ENCODE peak calls at places on chromosomes 2 and 18, in six cellular contexts. C is CD4-positive, alpha-beta memory T cell; R is right lobe of liver; I is adrenal gland; A is GM23338; B is MM.1S. W is an unnamed sample. For H3K27me3, the result is how much of the 10 kb centered on the place peaks cover.

GRCh38 chr2:36811071-36811470 is 114.6 kb downstream of the VIT start:
- DNase-seq in C (no peak), R (no peak), I (no peak), A (no peak), B (no peak), W (no peak)

GRCh38 chr2:3288455-3289163 is 89.0 kb downstream of the EIPR1 start:
- DNase-seq in C (no peak), R (no peak), I (no peak), A (no peak), B (no peak), W (no peak)

GRCh38 chr2:176110975-176111663 is 4.0 kb downstream of the HOXD11 start:
- DNase-seq in C (no peak), R (no peak), I (no peak), A (peak), B (peak), W (no peak)

GRCh38 chr2:175964195-175964594 is 37.9 kb downstream of the LNPK start:
- DNase-seq in C (no peak), R (no peak), I (no peak), A (no peak), B (no peak), W (no peak)

GRCh38 chr2:126635281-126635680 is 20.7 kb upstream of the GYPC start:
- DNase-seq in C (no peak), R (no peak), I (no peak), A (no peak), B (no peak), W (no peak)

GRCh38 chr18:79117380-79117779 is 48.2 kb downstream of the ATP9B start:
- DNase-seq in C (no peak), R (no peak), I (no peak), A (no peak), B (no peak), W (no peak)

GRCh38 chr2:209696836-209697711 is 74.6 kb upstream of the UNC80 start:
- DNase-seq in C (no peak), R (no peak), I (no peak), A (no peak), B (no peak), W (peak)

GRCh38 chr2:136582631-136583205 is 182.6 kb upstream of the THSD7B start:
- DNase-seq in C (no peak), R (no peak), I (peak), A (peak), B (peak), W (no peak)

GRCh38 chr2:232689152-232689910 is 7.8 kb upstream of the GIGYF2 start:
- DNase-seq in C (no peak), R (peak), I (peak), A (no peak), B (no peak), W (no peak)

GRCh38 chr2:29742641-29743040 is 178.7 kb downstream of the ALK start:
- DNase-seq in C (no peak), R (no peak), I (no peak), A (no peak), B (no peak), W (no peak)

GRCh38 chr18:23593720-23594119 is 7.4 kb upstream of the NPC1 start:
- DNase-seq in C (no peak), R (no peak), I (no peak), A (no peak), B (no peak), W (no peak)

GRCh38 chr2:151043484-151043883 is 218.2 kb downstream of the RBM43 start:
- DNase-seq in C (no peak), R (no peak), I (no peak), A (peak), B (no peak), W (no peak)

GRCh38 chr18:48418000-48418399 is 8.8 kb upstream of the ZBTB7C start:
- DNase-seq in C (no peak), R (no peak), I (no peak), A (no peak), B (no peak), W (no peak)

GRCh38 chr18:8745355-8746014 is 40.1 kb downstream of the MTCL1 start:
- DNase-seq in C (no peak), R (no peak), I (no peak), A (no peak), B (peak), W (no peak)

GRCh38 chr2:232485757-232486557 is 1.7 kb downstream of the ECEL1 start:
- DNase-seq in C (no peak), R (no peak), I (no peak), A (peak), B (no peak), W (no peak)

GRCh38 chr2:238554468-238555184 is 127.9 kb downstream of the ASB1 start:
- DNase-seq in C (no peak), R (no peak), I (no peak), A (peak), B (no peak), W (no peak)

GRCh38 chr2:37471104-37471503 is 126.7 kb downstream of the QPCT start:
- DNase-seq in C (no peak), R (no peak), I (no peak), A (no peak), B (no peak), W (no peak)

GRCh38 chr18:56565596-56566355 is 72.6 kb downstream of the TXNL1 start:
- DNase-seq in C (no peak), R (no peak), I (no peak), A (no peak), B (no peak), W (no peak)

GRCh38 chr2:165872101-165872791 is 78.2 kb upstream of the GALNT3 start:
- DNase-seq in C (no peak), R (no peak), I (no peak), A (no peak), B (no peak), W (no peak)

GRCh38 chr2:224584111-224584764 is 925 bp downstream of the CUL3 start:
- DNase-seq in C (peak), R (peak), I (peak), A (peak), B (peak), W (no peak)

GRCh38 chr2:192459422-192459821 is 264.7 kb upstream of the TMEFF2 start:
- DNase-seq in C (no peak), R (no peak), I (no peak), A (no peak), B (no peak), W (no peak)

GRCh38 chr2:2836343-2837070 is 505.4 kb upstream of the MYT1L start:
- DNase-seq in C (no peak), R (no peak), I (no peak), A (no peak), B (no peak), W (no peak)

GRCh38 chr2:132430895-132431294 is 14.3 kb downstream of the GPR39 start:
- DNase-seq in C (no peak), R (no peak), I (no peak), A (no peak), B (no peak), W (no peak)

GRCh38 chr2:54439582-54439981 is 16.5 kb upstream of the SPTBN1 start:
- DNase-seq in C (no peak), R (no peak), I (no peak), A (no peak), B (no peak), W (no peak)

GRCh38 chr2:168278424-168278888 is 31.1 kb upstream of the STK39 start:
- DNase-seq in C (no peak), R (no peak), I (no peak), A (no peak), B (no peak), W (no peak)

GRCh38 chr2:30665761-30666306 is 141.4 kb downstream of the CAPN13 start:
- DNase-seq in C (no peak), R (no peak), I (no peak), A (no peak), B (no peak), W (no peak)

GRCh38 chr18:62839874-62840713 is 124.8 kb downstream of the PHLPP1 start:
- DNase-seq in C (no peak), R (no peak), I (no peak), A (no peak), B (peak), W (no peak)

GRCh38 chr2:20504174-20504573 is 57.3 kb downstream of the RHOB start:
- DNase-seq in C (no peak), R (no peak), I (no peak), A (no peak), B (peak), W (no peak)

GRCh38 chr2:123648014-123648413 is 377.1 kb upstream of the CNTNAP5 start:
- DNase-seq in C (no peak), R (no peak), I (no peak), A (no peak), B (no peak), W (no peak)

GRCh38 chr2:134454931-134455330 is 201.1 kb downstream of the MGAT5 start:
- DNase-seq in C (no peak), R (no peak), I (no peak), A (no peak), B (no peak), W (no peak)

GRCh38 chr2:178484245-178485041 is 4.2 kb downstream of the PLEKHA3 start:
- DNase-seq in C (no peak), R (peak), I (peak), A (no peak), B (no peak), W (no peak)

DNA sequence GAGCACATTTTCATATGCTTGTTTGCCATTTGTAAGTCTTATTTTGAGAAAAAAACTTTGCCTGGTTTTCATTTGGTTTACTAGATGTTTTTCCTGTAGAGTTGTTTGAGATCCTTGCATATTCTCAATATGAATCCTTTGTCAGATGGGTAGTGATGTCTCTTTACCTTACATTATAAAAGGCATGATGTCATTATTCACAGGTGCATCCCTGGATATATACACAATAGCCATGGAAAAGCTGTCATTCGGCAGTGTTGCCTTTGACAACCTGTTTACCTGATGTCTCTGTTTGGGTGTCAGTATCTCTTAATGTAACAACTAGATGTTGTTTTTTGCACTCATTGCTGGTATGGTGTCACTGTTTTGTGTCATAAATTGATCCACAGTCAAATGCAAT is 58.8 kb upstream of the MAL start:
- DNase-seq in C (no peak), R (no peak), I (no peak), A (no peak), B (no peak), W (no peak)
- H3K27me3 ChIP-seq in C (under half), R (under half), I (under half), A (under half), B (under half), W (under half)

GRCh38 chr2:236167297-236168109 is 683 bp downstream of the GBX2 start:
- DNase-seq in C (no peak), R (no peak), I (no peak), A (peak), B (no peak), W (no peak)

GRCh38 chr2:236164983-236165301 is 3.2 kb downstream of the GBX2 start:
- DNase-seq in C (no peak), R (no peak), I (no peak), A (no peak), B (no peak), W (no peak)

GRCh38 chr2:236166781-236167296 is 1.3 kb downstream of the GBX2 start:
- DNase-seq in C (no peak), R (no peak), I (no peak), A (peak), B (no peak), W (no peak)

GRCh38 chr2:236165491-236166156 is 2.6 kb downstream of the GBX2 start:
- DNase-seq in C (no peak), R (no peak), I (no peak), A (no peak), B (no peak), W (no peak)

GRCh38 chr2:236166157-236166780 is 1.9 kb downstream of the GBX2 start:
- DNase-seq in C (no peak), R (no peak), I (no peak), A (peak), B (no peak), W (no peak)
- H3K27me3 ChIP-seq in C (under half), R (under half), I (half or more), A (half or more), B (half or more), W (under half)

GRCh38 chr2:70771446-70771845 is 3.4 kb upstream of the ADD2 start:
- DNase-seq in C (no peak), R (no peak), I (no peak), A (no peak), B (no peak), W (no peak)
- H3K27me3 ChIP-seq in C (under half), R (under half), I (under half), A (under half), B (under half), W (under half)

GRCh38 chr2:45003586-45004568 is 5.4 kb downstream of the SIX2 start:
- DNase-seq in C (no peak), R (no peak), I (no peak), A (peak), B (no peak), W (no peak)

GRCh38 chr2:45001629-45002385 is 7.4 kb downstream of the SIX2 start:
- DNase-seq in C (no peak), R (no peak), I (no peak), A (peak), B (no peak), W (no peak)

GRCh38 chr2:45000921-45001628 is 8.2 kb downstream of the SIX2 start:
- DNase-seq in C (no peak), R (no peak), I (no peak), A (peak), B (no peak), W (no peak)

GRCh38 chr2:45004569-45005181 is 4.6 kb downstream of the SIX2 start:
- DNase-seq in C (no peak), R (no peak), I (no peak), A (peak), B (no peak), W (no peak)

GRCh38 chr2:45002661-45003210 is 6.5 kb downstream of the SIX2 start:
- DNase-seq in C (no peak), R (no peak), I (no peak), A (peak), B (no peak), W (no peak)
- H3K27me3 ChIP-seq in C (under half), R (under half), I (half or more), A (half or more), B (under half), W (under half)